ENCODE peak calls at places on chromosomes 2 and 18, in nine cellular contexts. G, O, M, V, F, P, H, E and X are unnamed samples.
A peak's percentile ranks its signal among the peaks of the same experiment; 100 is the strongest.

GRCh38 chr2:109282360-109282759 is 153.4 kb downstream of the SH3RF3 start:
- DNase-seq in G (no peak), O (no peak), M (no peak), V (no peak), F (no peak), P (no peak), H (no peak), E (no peak), X (no peak)

GRCh38 chr18:23136326-23137092 is 1.2 kb downstream of the CABLES1 start:
- DNase-seq in G (no peak), O (peak; percentile 71), M (peak; percentile 48), V (no peak), F (no peak), P (no peak), H (no peak), E (peak; percentile 42), X (peak; percentile 44)

GRCh38 chr2:73293534-73294171 is at the start of gene EGR4:
- DNase-seq in G (peak; percentile 40), O (peak; percentile 67), M (peak; percentile 65), V (peak; percentile 70), F (no peak), P (no peak), H (peak; percentile 78), E (peak; percentile 80), X (peak; percentile 71)

GRCh38 chr18:61727241-61727640 is 165.6 kb downstream of the RNF152 start:
- DNase-seq in G (peak; percentile 19), O (no peak), M (no peak), V (no peak), F (no peak), P (no peak), H (no peak), E (no peak), X (no peak)

GRCh38 chr2:23532311-23533013 is 147.5 kb downstream of the KLHL29 start:
- DNase-seq in G (no peak), O (no peak), M (peak; percentile 47), V (no peak), F (no peak), P (no peak), H (peak; percentile 28), E (no peak), X (no peak)

GRCh38 chr2:25072606-25073005 is 30.7 kb downstream of the EFR3B start:
- DNase-seq in G (no peak), O (no peak), M (no peak), V (no peak), F (no peak), P (no peak), H (no peak), E (no peak), X (no peak)

GRCh38 chr2:236166781-236167296 is 1.3 kb downstream of the GBX2 start:
- DNase-seq in G (no peak), O (no peak), M (no peak), V (no peak), F (no peak), P (no peak), H (no peak), E (no peak), X (no peak)

GRCh38 chr2:28148000-28148399 is 244.7 kb upstream of the FOSL2 start:
- DNase-seq in G (no peak), O (no peak), M (no peak), V (no peak), F (no peak), P (no peak), H (no peak), E (no peak), X (no peak)

GRCh38 chr2:16105664-16106281 is 165.4 kb downstream of the MYCN start:
- DNase-seq in G (no peak), O (no peak), M (peak; percentile 70), V (no peak), F (no peak), P (no peak), H (no peak), E (no peak), X (peak; percentile 31)

GRCh38 chr2:214966420-214966819 is 156.9 kb upstream of the BARD1 start:
- DNase-seq in G (no peak), O (no peak), M (no peak), V (no peak), F (no peak), P (no peak), H (no peak), E (no peak), X (no peak)

DNA sequence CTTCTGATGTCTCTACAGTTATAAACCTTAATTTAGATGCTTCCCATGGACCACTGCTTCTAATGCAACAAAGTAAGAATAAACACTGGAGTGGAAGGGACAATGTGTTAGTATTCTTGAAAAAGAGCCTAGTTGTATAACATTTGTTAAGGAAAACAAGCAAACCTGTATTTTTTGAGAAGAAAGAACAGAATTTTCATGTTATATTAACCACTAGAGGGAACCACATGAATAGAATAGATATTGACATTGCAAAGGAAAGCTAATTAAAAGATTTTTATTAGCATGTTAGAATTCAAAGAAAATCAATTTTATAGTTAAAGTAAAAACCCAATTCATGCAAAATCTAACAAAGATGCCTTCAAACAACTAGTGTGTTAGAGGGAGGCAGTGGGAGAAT is 151.2 kb upstream of the BARD1 start:
- DNase-seq in G (peak; percentile 2), O (no peak), M (no peak), V (no peak), F (no peak), P (no peak), H (no peak), E (peak; percentile 5), X (no peak)
- TF ChIP-seq CTCF in G (peak; percentile 38), O (no peak), M (peak; percentile 52), V (no peak), F (no peak), P (no peak), H (no peak), E (peak; percentile 25), X (no peak)

GRCh38 chr2:1856922-1857321 is 112.6 kb upstream of the PXDN start:
- DNase-seq in G (peak; percentile 11), O (no peak), M (no peak), V (no peak), F (no peak), P (no peak), H (no peak), E (peak; percentile 8), X (no peak)

GRCh38 chr2:1855150-1855549 is 110.8 kb upstream of the PXDN start:
- DNase-seq in G (no peak), O (no peak), M (peak; percentile 48), V (no peak), F (no peak), P (no peak), H (no peak), E (peak; percentile 13), X (peak; percentile 54)

GRCh38 chr2:1856481-1856880 is 112.2 kb upstream of the PXDN start:
- DNase-seq in G (no peak), O (no peak), M (no peak), V (no peak), F (no peak), P (no peak), H (no peak), E (no peak), X (no peak)

GRCh38 chr2:1858733-1859132 is 114.4 kb upstream of the PXDN start:
- DNase-seq in G (no peak), O (no peak), M (no peak), V (no peak), F (no peak), P (no peak), H (no peak), E (no peak), X (no peak)

DNA sequence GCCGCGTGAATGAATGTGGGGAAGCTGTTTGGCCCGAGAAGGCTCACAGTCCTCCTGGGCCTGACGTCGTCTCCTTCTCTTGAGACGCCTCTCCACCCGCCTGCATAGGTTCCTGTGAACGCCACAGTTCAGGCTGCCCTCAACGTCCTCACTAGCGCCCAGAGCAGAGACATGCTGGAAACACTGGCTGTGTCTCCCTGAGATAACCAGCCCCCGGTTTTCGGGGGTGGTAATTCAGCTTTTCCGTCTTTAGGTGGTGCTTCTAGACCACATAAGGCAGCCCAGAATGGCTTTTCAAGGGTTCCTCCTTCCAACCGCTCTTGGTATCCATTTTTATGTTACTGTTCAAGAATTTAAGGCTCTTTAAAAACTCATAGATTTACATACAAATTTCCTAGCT is 110.4 kb upstream of the PXDN start:
- DNase-seq in G (peak; percentile 17), O (no peak), M (peak; percentile 72), V (no peak), F (no peak), P (no peak), H (no peak), E (peak; percentile 52), X (peak; percentile 54)
- TF ChIP-seq CTCF in G (peak; percentile 40), O (peak; percentile 32), M (peak; percentile 64), V (no peak), F (peak; percentile 26), P (no peak), H (no peak), E (peak; percentile 27), X (peak; percentile 65)

DNA sequence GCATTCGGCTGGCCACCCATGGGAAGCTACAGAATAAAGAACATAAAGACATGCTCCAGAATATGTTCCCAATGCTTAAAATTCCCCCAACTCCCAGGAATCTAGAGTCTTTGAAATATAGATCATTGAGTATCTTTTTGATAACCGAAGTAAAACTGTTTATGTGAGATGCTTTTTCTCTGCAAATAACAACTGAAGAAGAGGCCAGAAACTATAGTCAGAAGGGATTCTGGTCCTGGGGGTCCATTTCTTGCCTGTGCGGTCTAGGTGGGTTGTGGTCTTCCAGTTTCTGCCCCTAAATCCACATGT is 30.6 kb upstream of the SLC66A3 start:
- DNase-seq in G (no peak), O (no peak), M (no peak), V (no peak), F (no peak), P (no peak), H (no peak), E (no peak), X (no peak)
- TF ChIP-seq CTCF in G (no peak), O (no peak), M (no peak), V (no peak), F (no peak), P (no peak), H (no peak), E (no peak), X (peak; percentile 19)

GRCh38 chr2:68643011-68643873 is at the start of gene PROKR1:
- DNase-seq in G (peak; percentile 8), O (peak; percentile 59), M (peak; percentile 65), V (no peak), F (no peak), P (no peak), H (no peak), E (peak; percentile 36), X (peak; percentile 79)
- TF ChIP-seq CTCF in G (no peak), O (no peak), M (no peak), V (no peak), F (no peak), P (no peak), H (no peak), E (no peak), X (no peak)

DNA sequence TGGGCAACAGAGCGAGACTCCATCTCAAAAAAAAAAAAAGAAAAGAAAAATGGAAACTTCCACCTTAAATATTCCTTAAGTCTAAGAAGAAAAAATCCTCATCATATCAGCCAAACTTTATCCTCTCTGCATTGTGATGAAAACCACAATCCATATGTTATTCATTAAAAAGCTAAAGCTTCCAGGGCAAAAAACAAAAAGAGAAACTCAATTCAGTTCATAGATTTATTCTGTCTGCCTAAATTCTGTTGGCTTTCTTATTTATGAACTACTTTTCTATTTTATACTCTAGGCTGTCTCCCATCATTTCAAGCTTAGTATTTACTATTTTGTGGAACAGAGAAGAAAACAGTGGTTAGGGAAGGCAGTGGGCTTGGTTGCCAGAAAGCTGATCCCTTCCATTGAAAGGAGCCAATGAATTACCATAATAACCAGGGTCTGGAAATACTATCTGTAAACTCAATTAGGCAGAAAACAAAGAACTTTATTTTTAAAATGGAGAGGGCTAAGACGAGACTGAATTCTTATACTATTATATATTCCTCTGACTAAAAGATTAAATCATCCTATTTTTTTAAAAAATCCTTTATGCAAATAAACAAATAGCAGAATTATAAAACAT is 71.8 kb downstream of the RAPH1 start:
- DNase-seq in G (peak; percentile 59), O (no peak), M (no peak), V (no peak), F (no peak), P (no peak), H (no peak), E (peak; percentile 58), X (no peak)
- TF ChIP-seq CTCF in G (no peak), O (no peak), M (no peak), V (no peak), F (no peak), P (no peak), H (no peak), E (no peak), X (no peak)